ENCODE peak calls at places on chromosomes 12 and 14, in five cellular contexts. T is left ventricle myocardium inferior; N is stimulated activated CD4-positive, alpha-beta T cell treated with anti-CD3 and anti-CD28 coated beads, Interleukin-1b, Interleukin-23, amount 100 ng/mL, for 4 hours; C is sigmoid colon; O is HEK293T. D is an unnamed sample.

GRCh38 chr12:76764856-76765255 is 941 bp downstream of the ZDHHC17 start:
- DNase-seq in T (no peak), N (no peak), C (no peak), O (no peak), D (no peak)

GRCh38 chr14:94392510-94392935 is 4.1 kb upstream of the SERPINA1 start:
- DNase-seq in T (no peak), N (no peak), C (peak), O (no peak), D (no peak)

GRCh38 chr12:105325117-105325516 is 5.4 kb upstream of the C12orf75 start:
- DNase-seq in T (no peak), N (no peak), C (no peak), O (no peak), D (no peak)

GRCh38 chr14:61080591-61081010 is 99.6 kb downstream of the SLC38A6 start:
- DNase-seq in T (no peak), N (no peak), C (no peak), O (no peak), D (no peak)

GRCh38 chr12:94987806-94988205 is 15.7 kb downstream of the NDUFA12 start:
- DNase-seq in T (no peak), N (no peak), C (no peak), O (no peak), D (no peak)

GRCh38 chr12:124463341-124463861 is 104.0 kb downstream of the NCOR2 start:
- DNase-seq in T (no peak), N (no peak), C (no peak), O (no peak), D (no peak)

GRCh38 chr14:94173471-94173884 is 644 bp upstream of the PPP4R4 start:
- DNase-seq in T (no peak), N (no peak), C (no peak), O (no peak), D (peak)

GRCh38 chr14:103626150-103626850 is 2.7 kb upstream of the KLC1 start:
- DNase-seq in T (no peak), N (no peak), C (no peak), O (no peak), D (peak)

GRCh38 chr12:92486443-92487137 is 216.2 kb upstream of the PLEKHG7 start:
- DNase-seq in T (no peak), N (no peak), C (no peak), O (no peak), D (no peak)

GRCh38 chr12:112584266-112584722 is 165.5 kb downstream of the PTPN11 start:
- DNase-seq in T (no peak), N (no peak), C (no peak), O (peak), D (no peak)

GRCh38 chr12:120365675-120366340 is 3.2 kb downstream of the MSI1 start:
- DNase-seq in T (no peak), N (no peak), C (no peak), O (no peak), D (peak)

GRCh38 chr14:90017371-90017770 is 44.4 kb upstream of the KCNK13 start:
- DNase-seq in T (no peak), N (no peak), C (no peak), O (no peak), D (no peak)

GRCh38 chr14:100062602-100063001 is 2.6 kb upstream of the EVL start:
- DNase-seq in T (no peak), N (no peak), C (no peak), O (no peak), D (no peak)

GRCh38 chr14:39122330-39123138 is 8.4 kb downstream of the GEMIN2 start:
- DNase-seq in T (no peak), N (no peak), C (no peak), O (no peak), D (no peak)

GRCh38 chr12:80485222-80485987 is 41.4 kb downstream of the PTPRQ start:
- DNase-seq in T (no peak), N (no peak), C (no peak), O (no peak), D (no peak)

GRCh38 chr12:64608901-64609542 is 1.3 kb upstream of the RASSF3 start:
- DNase-seq in T (no peak), N (no peak), C (no peak), O (peak), D (peak)

GRCh38 chr12:49342066-49342913 is 4.4 kb upstream of the DNAJC22 start:
- DNase-seq in T (peak), N (peak), C (peak), O (peak), D (peak)

GRCh38 chr12:119870462-119870861 is 6.7 kb downstream of the CIT start:
- DNase-seq in T (no peak), N (no peak), C (no peak), O (no peak), D (no peak)

GRCh38 chr12:107134558-107134957 is 41.2 kb upstream of the CRY1 start:
- DNase-seq in T (no peak), N (no peak), C (no peak), O (peak), D (no peak)

GRCh38 chr14:67515386-67516079 is 17.6 kb upstream of the PLEKHH1 start:
- DNase-seq in T (no peak), N (peak), C (no peak), O (peak), D (no peak)

GRCh38 chr12:28611115-28611435 is 420.8 kb downstream of the CCDC91 start:
- DNase-seq in T (no peak), N (no peak), C (no peak), O (no peak), D (no peak)

GRCh38 chr12:130593056-130593455 is 123.0 kb downstream of the RIMBP2 start:
- DNase-seq in T (no peak), N (no peak), C (no peak), O (no peak), D (no peak)

GRCh38 chr12:49328816-49329215 is 5.8 kb downstream of the TROAP start:
- DNase-seq in T (no peak), N (no peak), C (peak), O (no peak), D (no peak)

GRCh38 chr14:94966344-94966743 is 191.0 kb downstream of the DICER1 start:
- DNase-seq in T (no peak), N (no peak), C (no peak), O (no peak), D (no peak)

D was measured in thyroid gland.